ENCODE peak calls at places on chromosome 12, in ten cellular contexts. L is NCI-H1092 treated with DMSO at 0.1 percent for 48 hours; U is choroid plexus epithelial cell; F is head of caudate nucleus; Z is GM19239; T is psoas muscle; P is GM20000; I is PC-3; C is T-helper 1 cell; Y is activated naive CD4-positive, alpha-beta T cell treated with anti-CD3 and anti-CD28 coated beads, Interleukin-2, amount 10 ng/mL, durations not matched to agents 7 days and 5 days. H is an unnamed sample.
A peak's percentile ranks its signal among the peaks of the same experiment; 100 is the strongest.

GRCh38 chr12:131904346-131904745 is 9.9 kb downstream of the ULK1 start:
- DNase-seq in Z (no peak), T (no peak), I (no peak), Y (no peak), C (no peak), U (no peak), P (no peak), L (no peak), F (no peak), H (no peak)

GRCh38 chr12:19957578-19957977 is 410.8 kb upstream of the PDE3A start:
- DNase-seq in C (no peak), I (no peak), L (no peak), T (no peak), P (no peak), F (no peak), Z (no peak), U (no peak), Y (no peak), H (no peak)

GRCh38 chr12:101592931-101593330 is 1.8 kb upstream of the MYBPC1 start:
- DNase-seq in L (no peak), P (no peak), U (no peak), C (no peak), I (no peak), Y (no peak), T (no peak), Z (no peak), F (no peak), H (no peak)

GRCh38 chr12:63362801-63363200 is 211.8 kb upstream of the AVPR1A start:
- DNase-seq in U (peak; percentile 7), Z (no peak), L (no peak), F (no peak), P (no peak), I (peak; percentile 16), Y (no peak), T (no peak), C (no peak), H (no peak)

GRCh38 chr12:68425998-68426397 is 93.8 kb upstream of the MDM1 start:
- DNase-seq in Z (no peak), C (no peak), T (no peak), L (no peak), P (no peak), I (peak; percentile 19), F (no peak), Y (no peak), U (peak; percentile 87), H (no peak)

GRCh38 chr12:44875417-44875953 is 630 bp downstream of the NELL2 start:
- DNase-seq in Z (no peak), U (no peak), I (no peak), T (no peak), C (peak; percentile 3), L (peak; percentile 91), Y (peak; percentile 31), P (peak; percentile 22), F (peak; percentile 13), H (no peak)

GRCh38 chr12:67853204-67853603 is 136.0 kb upstream of the IFNG-AS1 start:
- DNase-seq in U (peak; percentile 33), T (no peak), P (no peak), Z (no peak), F (no peak), Y (no peak), I (no peak), C (no peak), L (no peak), H (no peak)

GRCh38 chr12:96399081-96399918 is 939 bp downstream of the CDK17 start:
- DNase-seq in C (peak; percentile 67), U (peak; percentile 57), Y (peak; percentile 77), F (peak; percentile 77), Z (peak; percentile 42), T (peak; percentile 83), P (peak; percentile 88), L (peak; percentile 38), I (peak; percentile 52), H (peak; percentile 87)

GRCh38 chr12:52075409-52075724 is 4.1 kb upstream of the SMIM41 start:
- DNase-seq in P (no peak), F (no peak), T (no peak), Z (no peak), U (no peak), C (no peak), I (peak; percentile 71), L (no peak), Y (no peak), H (no peak)

GRCh38 chr12:121697093-121697698 is 15.4 kb upstream of the TMEM120B start:
- DNase-seq in C (peak; percentile 47), Z (no peak), I (peak; percentile 88), L (peak; percentile 44), T (no peak), Y (peak; percentile 37), F (no peak), U (peak; percentile 69), P (peak; percentile 57), H (no peak)

GRCh38 chr12:42085596-42085995 is 59.1 kb downstream of the GXYLT1 start:
- DNase-seq in U (no peak), Y (no peak), F (no peak), C (no peak), Z (no peak), L (no peak), P (no peak), I (no peak), T (no peak), H (no peak)

GRCh38 chr12:100565987-100566545 is 7.4 kb upstream of the GAS2L3 start:
- DNase-seq in L (no peak), Z (no peak), U (no peak), I (no peak), F (no peak), P (no peak), C (no peak), Y (no peak), T (no peak), H (no peak)

GRCh38 chr12:4857472-4858291 is 52.0 kb upstream of the KCNA1 start:
- DNase-seq in C (peak; percentile 55), I (peak; percentile 68), F (peak; percentile 81), Y (peak; percentile 83), L (peak; percentile 92), Z (peak; percentile 68), T (peak; percentile 74), U (peak; percentile 80), P (peak; percentile 77), H (peak; percentile 49)

GRCh38 chr12:53042607-53043454 is 7.0 kb upstream of the TNS2 start:
- DNase-seq in Z (no peak), P (no peak), L (no peak), C (no peak), T (no peak), U (no peak), Y (no peak), F (no peak), I (no peak), H (no peak)

GRCh38 chr12:102543494-102543893 is 63.1 kb upstream of the IGF1 start:
- DNase-seq in Y (no peak), U (no peak), P (peak; percentile 6), I (no peak), Z (no peak), L (no peak), F (no peak), T (no peak), C (no peak), H (no peak)

GRCh38 chr12:89709994-89710872 is 1.6 kb upstream of the ATP2B1 start:
- DNase-seq in Z (no peak), C (peak; percentile 6), I (peak; percentile 26), P (no peak), Y (no peak), L (peak; percentile 34), T (peak; percentile 83), U (peak; percentile 51), F (peak; percentile 63), H (peak; percentile 23)

GRCh38 chr12:4609071-4609470 is 39.8 kb downstream of the AKAP3 start:
- DNase-seq in I (no peak), U (no peak), C (no peak), F (no peak), L (no peak), Y (no peak), Z (no peak), P (no peak), T (no peak), H (no peak)

GRCh38 chr12:93657076-93657475 is 20.1 kb upstream of the CRADD start:
- DNase-seq in U (peak; percentile 28), I (no peak), C (no peak), L (no peak), Z (no peak), P (no peak), F (no peak), Y (no peak), T (no peak), H (no peak)

GRCh38 chr12:96578526-96579125 is 89.2 kb downstream of the CFAP54 start:
- DNase-seq in L (peak; percentile 75), U (peak; percentile 77), F (no peak), P (peak; percentile 62), T (no peak), Y (no peak), C (no peak), I (peak; percentile 80), Z (peak; percentile 17), H (peak; percentile 47)

GRCh38 chr12:27436768-27437167 is 9.8 kb upstream of the SMCO2 start:
- DNase-seq in C (no peak), T (no peak), F (no peak), Z (no peak), L (no peak), Y (no peak), U (no peak), P (no peak), I (no peak), H (no peak)

GRCh38 chr12:26803552-26803951 is 29.4 kb downstream of the ITPR2 start:
- DNase-seq in F (no peak), P (no peak), U (peak; percentile 52), I (peak; percentile 70), T (no peak), L (no peak), Z (no peak), C (no peak), Y (no peak), H (no peak)

GRCh38 chr12:13200841-13201240 is 4.3 kb downstream of the EMP1 start:
- DNase-seq in Z (no peak), Y (no peak), L (no peak), C (no peak), T (no peak), F (no peak), P (no peak), I (no peak), U (no peak), H (no peak)

GRCh38 chr12:24083787-24084186 is 134.3 kb upstream of the SOX5 start:
- DNase-seq in Z (no peak), I (no peak), F (no peak), L (no peak), C (no peak), U (no peak), Y (no peak), P (no peak), T (no peak), H (no peak)

GRCh38 chr12:13223941-13224340 is 27.4 kb downstream of the EMP1 start:
- DNase-seq in Z (no peak), U (no peak), T (no peak), Y (no peak), C (no peak), F (no peak), I (no peak), L (no peak), P (no peak), H (no peak)

GRCh38 chr12:13444076-13444475 is 247.6 kb downstream of the EMP1 start:
- DNase-seq in F (no peak), P (no peak), I (peak; percentile 55), Z (no peak), C (no peak), L (no peak), U (no peak), Y (no peak), T (no peak), H (no peak)

GRCh38 chr12:113103756-113104450 is 31.7 kb downstream of the RASAL1 start:
- DNase-seq in P (peak; percentile 67), T (no peak), I (peak; percentile 47), U (no peak), Z (no peak), F (peak; percentile 74), Y (peak; percentile 79), C (peak; percentile 52), L (peak; percentile 49), H (peak; percentile 36)